ENCODE peak calls at places on chromosomes 7 and 10, in six cellular contexts. H is GM23338, U is thyroid gland, C is body of pancreas, Y is fibroblast of lung, F is neural progenitor cell. A is an unnamed sample.
A peak's percentile ranks its signal among the peaks of the same experiment; 100 is the strongest.

GRCh38 chr10:45410807-45411606 is 37.0 kb downstream of the ALOX5 start:
- DNase-seq in H (no peak), U (no peak), C (no peak), Y (no peak), F (no peak), A (no peak)

GRCh38 chr10:13328588-13328987 is 19.5 kb downstream of the SEPHS1 start:
- DNase-seq in H (no peak), U (no peak), C (no peak), Y (no peak), F (no peak), A (no peak)

GRCh38 chr10:73810735-73811465 is 498 bp downstream of the NDST2 start:
- DNase-seq in H (peak; percentile 66), U (peak; percentile 24), C (peak; percentile 31), Y (no peak), F (peak; percentile 61), A (peak; percentile 28)

GRCh38 chr10:115827180-115827579 is 445.8 kb downstream of the GFRA1 start:
- DNase-seq in H (no peak), U (no peak), C (no peak), Y (peak; percentile 83), F (no peak), A (no peak)

GRCh38 chr10:22229756-22230330 is 12.0 kb upstream of the EBLN1 start:
- DNase-seq in H (no peak), U (peak; percentile 3), C (no peak), Y (peak; percentile 34), F (no peak), A (no peak)

GRCh38 chr7:127833641-127834040 is 181.6 kb downstream of the SND1 start:
- DNase-seq in H (no peak), U (no peak), C (no peak), Y (peak; percentile 65), F (no peak), A (no peak)

GRCh38 chr10:57992321-57993077 is 275.2 kb downstream of the IPMK start:
- DNase-seq in H (peak; percentile 37), U (peak; percentile 75), C (peak; percentile 9), Y (no peak), F (peak; percentile 11), A (no peak)

GRCh38 chr10:80462986-80463741 is 9.1 kb downstream of the TSPAN14 start:
- DNase-seq in H (no peak), U (no peak), C (no peak), Y (peak; percentile 51), F (no peak), A (no peak)

GRCh38 chr7:157771-158251 is 34.6 kb upstream of the FAM20C start:
- DNase-seq in H (no peak), U (no peak), C (no peak), Y (no peak), F (no peak), A (no peak)

GRCh38 chr10:35127289-35127891 is 744 bp downstream of the CREM start:
- DNase-seq in H (peak; percentile 59), U (peak; percentile 67), C (peak; percentile 64), Y (peak; percentile 69), F (no peak), A (peak; percentile 56)

GRCh38 chr10:88980836-88981235 is 9.8 kb upstream of the FAS start:
- DNase-seq in H (no peak), U (no peak), C (no peak), Y (no peak), F (no peak), A (no peak)

GRCh38 chr7:124369310-124369709 is 336.4 kb upstream of the TMEM229A start:
- DNase-seq in H (no peak), U (no peak), C (no peak), Y (peak; percentile 3), F (peak; percentile 22), A (no peak)

GRCh38 chr10:67602268-67602950 is 93.6 kb downstream of the CTNNA3 start:
- DNase-seq in H (no peak), U (no peak), C (no peak), Y (peak; percentile 83), F (no peak), A (no peak)

GRCh38 chr7:115471891-115472290 is 550.0 kb downstream of the MDFIC start:
- DNase-seq in H (no peak), U (no peak), C (no peak), Y (peak; percentile 60), F (no peak), A (no peak)

GRCh38 chr7:44581426-44581906 is 565 bp downstream of the TMED4 start:
- DNase-seq in H (peak; percentile 25), U (peak; percentile 27), C (peak; percentile 29), Y (peak; percentile 18), F (no peak), A (peak; percentile 20)

GRCh38 chr10:32489935-32490334 is 44.0 kb downstream of the CCDC7 start:
- DNase-seq in H (no peak), U (no peak), C (no peak), Y (no peak), F (no peak), A (no peak)

GRCh38 chr7:124680304-124680703 is 85.3 kb downstream of the GPR37 start:
- DNase-seq in H (no peak), U (no peak), C (no peak), Y (no peak), F (no peak), A (no peak)

GRCh38 chr10:124180947-124181549 is 87.7 kb upstream of the CHST15 start:
- DNase-seq in H (no peak), U (no peak), C (no peak), Y (peak; percentile 18), F (no peak), A (no peak)

GRCh38 chr7:158245724-158246041 is 341.9 kb downstream of the PTPRN2 start:
- DNase-seq in H (no peak), U (no peak), C (no peak), Y (no peak), F (no peak), A (no peak)

GRCh38 chr10:74827045-74827441 is 643 bp downstream of the KAT6B start:
- DNase-seq in H (no peak), U (no peak), C (no peak), Y (no peak), F (no peak), A (no peak)

GRCh38 chr7:44057849-44058758 is 7.3 kb downstream of the PGAM2 start:
- DNase-seq in H (no peak), U (no peak), C (peak; percentile 2), Y (no peak), F (no peak), A (no peak)

DNA sequence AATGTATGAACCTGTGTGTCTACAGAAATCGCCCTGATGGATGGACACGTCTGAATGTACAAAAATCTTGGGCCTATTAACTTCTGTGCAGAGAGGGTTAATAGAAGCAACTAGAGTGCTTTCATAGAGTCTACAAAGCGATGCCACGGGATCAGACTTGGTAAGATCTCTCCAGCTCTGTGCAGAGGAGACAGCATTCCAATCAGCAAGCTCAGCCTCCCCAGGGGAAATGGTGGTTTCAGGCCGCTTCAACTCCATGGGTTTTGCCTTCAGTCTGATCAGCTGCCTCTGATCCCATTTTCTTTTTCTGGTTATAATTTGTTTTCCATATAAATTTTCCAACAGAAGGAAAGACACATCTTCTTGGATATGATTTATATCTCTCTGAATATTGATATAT is 35.1 kb upstream of the COBL start:
- DNase-seq in H (no peak), U (no peak), C (no peak), Y (no peak), F (no peak), A (no peak)
- H3K27me3 ChIP-seq in H (no peaks in the 10 kb centered on the region), U (no peaks in the 10 kb centered on the region), C (no peaks in the 10 kb centered on the region), Y (no peaks in the 10 kb centered on the region), F (no peaks in the 10 kb centered on the region), A (no peaks in the 10 kb centered on the region)

DNA sequence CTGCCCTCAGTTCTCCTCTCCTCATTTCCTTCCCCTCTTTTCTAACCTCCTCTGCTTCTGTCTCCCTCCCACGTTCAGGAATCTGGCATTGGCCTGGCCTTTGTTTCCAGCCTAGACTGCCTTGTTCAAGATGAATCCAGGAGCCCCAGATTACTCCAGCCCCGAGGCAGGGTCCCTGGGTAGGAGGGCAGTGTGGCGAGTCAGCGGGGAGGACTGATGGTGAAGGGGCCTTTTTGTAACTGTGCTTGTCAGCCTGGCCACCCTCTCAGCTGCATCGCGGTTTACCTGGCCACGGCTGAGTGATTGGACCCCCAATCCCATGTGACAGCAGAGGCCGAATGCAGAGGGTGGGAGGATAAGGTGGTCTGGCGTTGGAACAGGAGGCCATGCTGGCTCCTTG is 96.1 kb upstream of the SHH start:
- DNase-seq in H (no peak), U (no peak), C (no peak), Y (no peak), F (no peak), A (no peak)
- H3K27me3 ChIP-seq in H (no peaks in the 10 kb centered on the region), U (no peaks in the 10 kb centered on the region), C (no peaks in the 10 kb centered on the region), Y (no peaks in the 10 kb centered on the region), F (no peaks in the 10 kb centered on the region), A (no peaks in the 10 kb centered on the region)

GRCh38 chr10:78802866-78803265 is 265.9 kb upstream of the ZMIZ1 start:
- DNase-seq in H (no peak), U (no peak), C (no peak), Y (peak; percentile 74), F (peak; percentile 10), A (no peak)

GRCh38 chr10:78798976-78799730 is 269.6 kb upstream of the ZMIZ1 start:
- DNase-seq in H (no peak), U (no peak), C (no peak), Y (no peak), F (no peak), A (no peak)

GRCh38 chr10:78803710-78804109 is 265.1 kb upstream of the ZMIZ1 start:
- DNase-seq in H (no peak), U (peak; percentile 41), C (no peak), Y (no peak), F (no peak), A (no peak)

GRCh38 chr10:78802406-78802805 is 266.4 kb upstream of the ZMIZ1 start:
- DNase-seq in H (no peak), U (no peak), C (no peak), Y (peak; percentile 9), F (no peak), A (no peak)

DNA sequence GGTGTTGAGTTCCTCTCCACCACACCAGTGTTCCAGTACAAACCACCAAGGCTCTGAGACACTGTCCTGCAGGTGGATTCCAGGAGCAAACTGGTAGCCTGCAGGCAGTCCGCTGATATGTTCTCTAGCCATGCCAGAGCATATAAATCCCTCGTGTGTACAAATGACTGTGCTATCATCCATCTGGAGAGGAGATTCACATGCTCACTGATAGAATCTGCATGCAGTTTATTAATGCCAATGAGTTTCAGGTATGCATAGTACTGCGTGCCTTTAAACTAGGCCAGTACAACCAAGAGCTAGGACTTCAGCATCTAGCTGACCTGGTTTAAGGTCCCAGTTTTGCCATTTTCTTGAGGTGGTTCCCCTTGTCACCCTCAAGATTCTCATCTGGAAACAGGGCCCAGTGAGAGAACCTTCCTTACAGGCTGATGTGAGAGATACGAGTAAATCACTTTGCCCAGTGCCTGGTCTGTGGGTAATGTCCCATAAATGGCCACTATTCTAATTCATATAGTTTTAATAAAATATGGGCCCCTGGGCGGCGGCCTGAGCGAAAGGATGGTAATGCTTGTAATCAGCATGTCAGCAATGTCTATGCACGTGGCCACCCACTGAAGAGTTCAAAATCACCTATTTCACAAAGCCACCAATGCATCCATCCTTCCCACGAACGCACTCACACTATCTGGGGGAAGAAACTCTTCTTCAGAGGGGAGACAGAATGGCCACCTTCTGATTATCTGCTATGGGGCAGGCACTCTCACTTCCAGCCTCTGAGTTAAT is 268.0 kb upstream of the ZMIZ1 start:
- DNase-seq in H (no peak), U (no peak), C (no peak), Y (no peak), F (no peak), A (no peak)
- H3K27me3 ChIP-seq in H (no peaks in the 10 kb centered on the region), U (no peaks in the 10 kb centered on the region), C (no peaks in the 10 kb centered on the region), Y (peaks cover 8% of the 10 kb centered on the region), F (no peaks in the 10 kb centered on the region), A (no peaks in the 10 kb centered on the region)

DNA sequence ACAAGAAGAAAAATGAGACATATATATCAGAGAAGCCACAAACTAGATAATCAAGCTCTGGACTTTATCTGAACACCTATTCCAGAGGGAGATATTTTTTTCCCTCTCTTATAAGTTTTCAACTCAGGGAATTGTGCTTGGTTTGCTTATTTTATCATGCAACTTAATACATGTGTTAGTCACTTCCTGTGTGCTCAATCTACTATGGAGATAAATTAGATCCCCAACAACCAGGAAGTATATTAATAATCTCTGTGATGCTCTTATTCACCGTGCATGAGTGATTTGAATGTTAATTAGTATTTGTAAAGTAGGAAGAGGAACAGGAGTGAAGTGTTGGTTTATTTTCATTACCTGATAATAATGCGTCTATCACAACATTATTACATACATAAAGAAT is 38.8 kb upstream of the ZNF365 start:
- DNase-seq in H (no peak), U (no peak), C (no peak), Y (peak; percentile 14), F (no peak), A (no peak)
- H3K27me3 ChIP-seq in H (no peaks in the 10 kb centered on the region), U (no peaks in the 10 kb centered on the region), C (no peaks in the 10 kb centered on the region), Y (no peaks in the 10 kb centered on the region), F (no peaks in the 10 kb centered on the region), A (no peaks in the 10 kb centered on the region)

A was measured in testis.